ENCODE peak calls at places on chromosomes 16 and 17, in six cellular contexts. C is progenitor cell of endocrine pancreas, W is NAMALWA, Z is NCI-H2171 treated with DMSO at 0.1 percent for 48 hours, F is H9, U is right atrium auricular region. Q is an unnamed sample.

GRCh38 chr16:80591071-80591935 is 50.5 kb downstream of the DYNLRB2 start:
- DNase-seq in C (no peak), W (no peak), Z (peak; percentile 64), F (no peak), U (no peak), Q (no peak)

GRCh38 chr17:63446981-63447687 is 1.0 kb upstream of the CYB561 start:
- DNase-seq in C (no peak), W (no peak), Z (peak; percentile 66), F (peak; percentile 83), U (no peak), Q (no peak)

GRCh38 chr17:31593806-31594205 is 202.3 kb downstream of the RAB11FIP4 start:
- DNase-seq in C (no peak), W (no peak), Z (peak; percentile 82), F (no peak), U (no peak), Q (no peak)

GRCh38 chr16:58026139-58026704 is 668 bp downstream of the MMP15 start:
- DNase-seq in C (peak; percentile 28), W (no peak), Z (peak; percentile 22), F (no peak), U (no peak), Q (peak; percentile 27)

GRCh38 chr17:80116276-80116922 is 15.0 kb downstream of the GAA start:
- DNase-seq in C (no peak), W (no peak), Z (no peak), F (peak; percentile 23), U (no peak), Q (no peak)

GRCh38 chr16:18953535-18953934 is 27.3 kb upstream of the SMG1 start:
- DNase-seq in C (no peak), W (no peak), Z (no peak), F (no peak), U (no peak), Q (no peak)

GRCh38 chr17:30332057-30332542 is 1.8 kb downstream of the TMIGD1 start:
- DNase-seq in C (no peak), W (no peak), Z (no peak), F (no peak), U (no peak), Q (no peak)

GRCh38 chr17:83162035-83162745 is 82.8 kb downstream of the METRNL start:
- DNase-seq in C (peak; percentile 7), W (no peak), Z (no peak), F (no peak), U (no peak), Q (no peak)

GRCh38 chr16:76464973-76465620 is 187.9 kb downstream of the CNTNAP4 start:
- DNase-seq in C (no peak), W (no peak), Z (no peak), F (no peak), U (no peak), Q (no peak)

GRCh38 chr16:11347831-11348230 is 2.6 kb downstream of the RMI2 start:
- DNase-seq in C (no peak), W (no peak), Z (no peak), F (no peak), U (no peak), Q (no peak)

GRCh38 chr17:8724451-8724850 is 20.2 kb downstream of the CCDC42 start:
- DNase-seq in C (no peak), W (no peak), Z (no peak), F (no peak), U (no peak), Q (no peak)

GRCh38 chr16:87002717-87003413 is 314.3 kb downstream of the C16orf95 start:
- DNase-seq in C (no peak), W (no peak), Z (no peak), F (peak; percentile 4), U (no peak), Q (no peak)

GRCh38 chr16:27838536-27839175 is 224.9 kb downstream of the GSG1L start:
- DNase-seq in C (no peak), W (no peak), Z (no peak), F (peak; percentile 19), U (no peak), Q (no peak)

GRCh38 chr16:16027728-16028310 is 78.4 kb downstream of the ABCC1 start:
- DNase-seq in C (no peak), W (no peak), Z (no peak), F (no peak), U (no peak), Q (no peak)

GRCh38 chr16:56202036-56202435 is 10.7 kb downstream of the GNAO1 start:
- DNase-seq in C (no peak), W (peak; percentile 20), Z (no peak), F (no peak), U (no peak), Q (no peak)

GRCh38 chr16:11852092-11852809 is 909 bp upstream of the RSL1D1 start:
- DNase-seq in C (no peak), W (no peak), Z (no peak), F (no peak), U (no peak), Q (no peak)

GRCh38 chr17:42087736-42088705 is 10.3 kb downstream of the ZNF385C start:
- DNase-seq in C (no peak), W (no peak), Z (no peak), F (no peak), U (no peak), Q (no peak)

GRCh38 chr17:4717791-4718190 is 7.4 kb downstream of the ARRB2 start:
- DNase-seq in C (no peak), W (no peak), Z (no peak), F (no peak), U (no peak), Q (no peak)

GRCh38 chr16:1929105-1929504 is 10.9 kb upstream of the HS3ST6 start:
- DNase-seq in C (no peak), W (no peak), Z (peak; percentile 70), F (no peak), U (no peak), Q (no peak)

GRCh38 chr16:80347900-80348299 is 192.9 kb upstream of the DYNLRB2 start:
- DNase-seq in C (no peak), W (no peak), Z (no peak), F (no peak), U (peak; percentile 49), Q (no peak)